ENCODE peak calls at places on chromosomes 7 and 10, in seven cellular contexts. W is ovary, E is GM12891, O is prostate gland, P is lower leg skin, J is body of pancreas, G is adrenal gland. S is an unnamed sample.

GRCh38 chr7:13727279-13727678 is 262.2 kb downstream of the ETV1 start:
- DNase-seq in P (no peak), J (no peak), E (no peak), W (no peak), G (no peak), O (no peak), S (no peak)

GRCh38 chr7:67343566-67343965 is 346.9 kb downstream of the TYW1 start:
- DNase-seq in O (no peak), P (no peak), W (no peak), E (no peak), G (no peak), J (no peak), S (no peak)

GRCh38 chr7:27835408-27835807 is 95.4 kb downstream of the TAX1BP1 start:
- DNase-seq in G (peak), W (no peak), O (no peak), J (no peak), P (no peak), E (no peak), S (no peak)

GRCh38 chr7:41786943-41787342 is 84.1 kb upstream of the INHBA start:
- DNase-seq in W (peak), E (no peak), P (no peak), O (no peak), G (no peak), J (no peak), S (no peak)

GRCh38 chr10:69835875-69836727 is 34.4 kb downstream of the COL13A1 start:
- DNase-seq in P (no peak), W (no peak), E (no peak), G (no peak), J (no peak), O (no peak), S (no peak)

GRCh38 chr7:2635810-2636701 is 4.3 kb downstream of the TTYH3 start:
- DNase-seq in G (peak), J (peak), W (no peak), P (no peak), O (no peak), E (no peak), S (no peak)

GRCh38 chr10:12348341-12348869 is 942 bp upstream of the CAMK1D start:
- DNase-seq in O (no peak), G (no peak), W (no peak), E (no peak), P (no peak), J (peak), S (no peak)

GRCh38 chr10:86215712-86216111 is 150.9 kb downstream of the GRID1 start:
- DNase-seq in P (no peak), G (no peak), W (no peak), J (no peak), E (no peak), O (no peak), S (no peak)

GRCh38 chr10:83542774-83543291 is 596.5 kb upstream of the GHITM start:
- DNase-seq in W (no peak), G (no peak), E (no peak), P (no peak), J (no peak), O (no peak), S (no peak)

GRCh38 chr7:67364441-67365017 is 367.9 kb downstream of the TYW1 start:
- DNase-seq in J (no peak), E (no peak), G (peak), W (no peak), O (no peak), P (no peak), S (no peak)

GRCh38 chr7:55449205-55449991 is 84.3 kb downstream of the LANCL2 start:
- DNase-seq in J (no peak), W (no peak), E (no peak), P (no peak), G (no peak), O (no peak), S (no peak)

GRCh38 chr7:94374231-94374630 is 20.5 kb upstream of the COL1A2 start:
- DNase-seq in J (peak), O (no peak), W (peak), P (peak), G (peak), E (no peak), S (no peak)

GRCh38 chr10:104276192-104276591 is 7.2 kb downstream of the GSTO2 start:
- DNase-seq in P (no peak), O (no peak), W (no peak), E (no peak), G (no peak), J (no peak), S (no peak)

GRCh38 chr10:104273899-104274575 is 5.1 kb downstream of the GSTO2 start:
- DNase-seq in O (no peak), J (no peak), P (no peak), W (no peak), G (no peak), E (no peak), S (peak)

GRCh38 chr10:104273291-104273690 is 4.3 kb downstream of the GSTO2 start:
- DNase-seq in J (no peak), O (no peak), E (no peak), G (no peak), W (no peak), P (no peak), S (no peak)

GRCh38 chr10:104277785-104278184 is 8.8 kb downstream of the GSTO2 start:
- DNase-seq in E (no peak), O (peak), W (no peak), G (no peak), P (no peak), J (peak), S (no peak)

GRCh38 chr10:104274762-104275721 is 6.1 kb downstream of the GSTO2 start:
- DNase-seq in W (peak), J (peak), E (peak), G (peak), O (peak), P (no peak), S (peak)
- TF ChIP-seq POLR2A in W (no peak), J (peak), E (no peak), G (no peak), O (no peak), P (no peak), S (no peak)

DNA sequence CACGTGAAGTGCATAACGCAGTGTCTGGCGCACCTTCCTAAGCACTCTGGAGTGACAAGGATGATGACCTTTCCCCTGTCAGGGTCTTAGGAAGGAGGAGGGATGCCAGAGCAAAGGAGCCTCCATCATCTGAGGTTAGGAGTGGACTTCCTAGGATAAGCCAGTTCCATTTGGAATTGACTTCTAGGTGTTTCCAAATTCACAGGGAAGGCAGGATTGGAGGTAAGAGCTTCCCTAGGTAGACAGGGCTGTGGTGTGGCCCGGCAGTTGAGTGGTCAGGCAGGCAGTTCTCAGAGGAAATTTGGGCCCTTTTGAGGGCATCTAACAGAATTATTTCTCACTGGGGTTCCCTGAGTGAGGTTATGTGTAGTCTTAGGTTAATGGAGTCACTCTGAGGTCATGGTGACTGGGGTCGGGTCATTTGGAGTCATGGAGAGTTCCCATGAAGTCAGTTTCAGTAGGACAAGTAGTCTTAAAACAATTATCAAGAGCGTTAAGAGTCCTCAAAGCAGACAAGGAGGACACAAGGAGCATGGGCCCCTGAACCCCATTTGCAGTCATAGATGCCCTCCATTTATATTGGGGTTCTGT is 8.2 kb downstream of the PPIF start:
- DNase-seq in O (no peak), E (no peak), J (no peak), W (no peak), P (no peak), G (no peak), S (no peak)
- TF ChIP-seq POLR2A in O (no peak), E (peak), J (no peak), W (no peak), P (no peak), G (no peak), S (no peak)

DNA sequence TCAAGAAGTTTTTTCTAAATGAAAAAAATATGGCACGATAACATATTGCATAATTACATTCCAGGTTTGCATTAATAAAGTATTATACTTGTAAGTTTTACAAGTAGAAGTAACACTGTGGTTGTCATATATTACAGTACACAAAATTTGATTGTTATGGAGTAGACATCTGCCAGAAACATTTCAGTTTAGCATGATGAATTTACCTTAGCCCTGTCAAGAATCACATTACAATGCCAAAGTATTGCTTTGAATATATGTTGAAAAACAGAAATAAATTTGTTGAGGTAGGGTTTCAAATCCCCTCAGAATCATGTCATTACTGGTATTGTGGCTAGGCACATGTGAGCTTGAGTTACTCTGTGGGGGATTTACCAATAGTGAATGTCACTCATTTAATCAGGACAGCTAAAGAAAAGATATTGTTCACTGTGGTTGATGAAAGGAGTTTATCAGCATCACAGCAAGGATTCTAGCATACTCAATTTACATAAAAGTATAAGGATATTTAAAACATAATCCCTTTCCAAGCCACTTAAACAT is 112.1 kb downstream of the MDFIC start:
- DNase-seq in W (no peak), P (no peak), G (no peak), E (no peak), J (no peak), O (no peak), S (no peak)
- TF ChIP-seq POLR2A in W (no peak), P (no peak), G (no peak), E (no peak), J (no peak), O (no peak), S (no peak)

GRCh38 chr10:132537713-132538020 is at the start of gene INPP5A:
- DNase-seq in J (no peak), W (no peak), E (no peak), G (no peak), P (no peak), O (no peak), S (no peak)
- TF ChIP-seq POLR2A in J (peak), W (peak), E (no peak), G (peak), P (no peak), O (peak), S (no peak)

GRCh38 chr7:47580811-47581331 is 1.0 kb downstream of the TNS3 start:
- DNase-seq in G (peak), E (no peak), J (no peak), O (no peak), W (peak), P (no peak), S (no peak)
- TF ChIP-seq POLR2A in G (no peak), E (no peak), J (no peak), O (no peak), W (no peak), P (no peak), S (no peak)

GRCh38 chr10:5184987-5185386 is at the start of gene AKR1C8:
- DNase-seq in O (no peak), P (no peak), E (no peak), W (no peak), J (no peak), G (no peak), S (no peak)
- TF ChIP-seq POLR2A in O (no peak), P (no peak), E (no peak), W (no peak), J (no peak), G (no peak), S (no peak)

DNA sequence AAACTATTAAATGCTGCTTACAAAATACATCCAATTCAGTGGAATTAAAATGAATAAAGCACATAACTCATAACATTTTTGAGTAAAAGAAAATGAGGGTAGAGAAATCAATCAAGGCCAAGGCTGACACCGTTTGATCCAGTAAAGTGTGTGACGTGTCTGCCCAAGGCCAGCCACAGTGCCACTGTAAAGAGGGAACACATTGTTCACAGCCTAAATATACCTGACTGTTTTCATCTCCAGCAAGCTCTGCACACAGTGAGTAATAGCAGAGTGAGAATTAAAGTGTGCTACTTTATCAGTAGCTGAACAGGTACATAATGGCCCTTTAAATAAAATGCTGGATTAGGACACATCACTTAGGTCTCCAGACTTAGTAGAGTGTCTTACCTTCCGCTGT is 130.8 kb upstream of the DPP6 start:
- DNase-seq in W (no peak), J (no peak), G (no peak), E (no peak), O (no peak), P (no peak), S (no peak)
- TF ChIP-seq POLR2A in W (no peak), J (no peak), G (no peak), E (no peak), O (no peak), P (no peak), S (no peak)

S was measured in erythroblast.